ENCODE peak calls at places on chromosome 3, in seven cellular contexts. K is GM10248, Q is AG10803, E is glutamatergic neuron, O is GM20000, L is H9, N is progenitor cell of endocrine pancreas. I is an unnamed sample.

GRCh38 chr3:72997421-72997961 is 880 bp downstream of the PPP4R2 start:
- DNase-seq in O (peak), L (no peak), N (no peak), E (no peak), Q (peak), K (peak), I (peak)

GRCh38 chr3:108736821-108737220 is 20.4 kb downstream of the RETNLB start:
- DNase-seq in K (no peak), E (no peak), Q (no peak), O (no peak), N (no peak), L (no peak), I (no peak)

GRCh38 chr3:150899141-150899540 is 6.1 kb downstream of the MINDY4B start:
- DNase-seq in K (no peak), O (no peak), E (no peak), L (no peak), N (no peak), Q (no peak), I (no peak)

GRCh38 chr3:189334064-189334920 is 162.5 kb downstream of the TPRG1 start:
- DNase-seq in Q (peak), L (no peak), N (no peak), K (no peak), E (no peak), O (no peak), I (no peak)

GRCh38 chr3:12425850-12426579 is 58.3 kb upstream of the TSEN2 start:
- DNase-seq in E (no peak), N (no peak), L (no peak), Q (no peak), O (no peak), K (no peak), I (no peak)

GRCh38 chr3:134423153-134423552 is 48.9 kb upstream of the AMOTL2 start:
- DNase-seq in K (no peak), L (peak), E (peak), Q (peak), N (no peak), O (no peak), I (no peak)

GRCh38 chr3:177377166-177377565 is 179.9 kb upstream of the TBL1XR1 start:
- DNase-seq in K (no peak), N (no peak), L (no peak), O (no peak), E (no peak), Q (no peak), I (no peak)

GRCh38 chr3:55329849-55330248 is 157.3 kb downstream of the WNT5A start:
- DNase-seq in K (no peak), E (no peak), N (no peak), O (no peak), Q (peak), L (no peak), I (no peak)

GRCh38 chr3:138383715-138384114 is 35.3 kb downstream of the MRAS start:
- DNase-seq in Q (no peak), N (no peak), E (no peak), L (no peak), O (no peak), K (no peak), I (no peak)

DNA sequence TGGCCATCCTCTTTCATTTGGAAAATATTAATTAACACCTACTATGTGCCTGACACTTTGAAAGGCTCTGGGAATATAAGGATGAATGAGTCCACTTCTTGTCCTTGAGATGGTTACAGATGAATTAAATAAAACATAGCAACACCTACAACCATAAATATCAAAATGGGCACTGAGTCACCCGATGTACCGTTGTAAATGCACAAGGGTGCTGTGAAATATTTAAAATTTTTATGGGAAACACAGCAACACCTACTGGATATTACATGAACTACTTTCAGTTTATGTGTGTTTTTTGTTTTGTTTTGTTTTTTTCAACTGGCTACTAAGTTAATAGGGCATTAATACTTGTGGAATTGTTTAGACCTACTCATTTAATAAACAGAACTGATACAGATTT is 239.0 kb upstream of the NAALADL2 start:
- DNase-seq in L (no peak), K (no peak), E (no peak), Q (peak), O (no peak), N (no peak), I (no peak)
- TF ChIP-seq CTCF in L (peak), K (no peak), E (peak), Q (peak), O (no peak), N (peak), I (no peak)

GRCh38 chr3:10470666-10471336 is 34.6 kb downstream of the ATP2B2 start:
- DNase-seq in K (no peak), L (peak), E (peak), N (no peak), O (no peak), Q (no peak), I (no peak)
- TF ChIP-seq CTCF in K (no peak), L (no peak), E (no peak), N (no peak), O (no peak), Q (no peak), I (no peak)

DNA sequence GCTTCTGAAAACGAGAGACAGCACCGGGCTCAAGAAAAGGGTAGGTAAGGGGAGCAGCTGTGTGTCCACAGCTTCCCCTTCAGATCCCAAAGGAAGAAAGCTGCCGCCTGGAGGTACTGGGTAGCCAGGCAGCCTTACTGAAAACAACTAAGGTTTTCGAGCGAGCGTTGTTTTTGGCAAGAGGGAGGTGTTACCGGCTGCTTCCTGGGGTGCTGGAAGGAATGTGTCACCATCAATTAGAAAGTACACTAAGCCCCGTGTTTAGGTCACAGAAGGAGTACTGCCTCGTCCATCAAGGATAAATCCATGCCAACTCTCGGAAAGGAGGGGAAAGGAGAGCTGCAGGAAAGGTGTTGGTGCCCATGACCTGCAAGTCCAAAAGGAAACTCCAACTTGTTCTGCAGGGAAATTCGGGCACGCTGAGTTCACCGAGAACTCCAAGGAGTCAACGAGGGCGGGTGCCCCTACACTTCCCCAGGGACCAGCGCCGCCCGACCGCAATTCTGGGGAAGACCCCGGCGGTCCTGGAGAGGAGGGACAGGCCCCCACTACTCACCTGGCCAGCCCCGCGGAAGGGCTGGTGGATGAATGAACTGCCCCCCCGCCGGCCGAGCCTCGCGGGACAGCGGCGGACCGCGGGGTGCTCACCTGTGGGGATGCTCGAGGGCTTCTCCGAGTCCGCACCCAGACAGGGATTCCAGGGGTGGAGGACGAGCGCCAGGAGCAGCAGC is 586 bp downstream of the PLOD2 start:
- DNase-seq in E (peak), O (peak), N (peak), L (peak), K (peak), Q (peak), I (peak)
- TF ChIP-seq CTCF in E (peak), O (no peak), N (peak), L (peak), K (no peak), Q (peak), I (no peak)

DNA sequence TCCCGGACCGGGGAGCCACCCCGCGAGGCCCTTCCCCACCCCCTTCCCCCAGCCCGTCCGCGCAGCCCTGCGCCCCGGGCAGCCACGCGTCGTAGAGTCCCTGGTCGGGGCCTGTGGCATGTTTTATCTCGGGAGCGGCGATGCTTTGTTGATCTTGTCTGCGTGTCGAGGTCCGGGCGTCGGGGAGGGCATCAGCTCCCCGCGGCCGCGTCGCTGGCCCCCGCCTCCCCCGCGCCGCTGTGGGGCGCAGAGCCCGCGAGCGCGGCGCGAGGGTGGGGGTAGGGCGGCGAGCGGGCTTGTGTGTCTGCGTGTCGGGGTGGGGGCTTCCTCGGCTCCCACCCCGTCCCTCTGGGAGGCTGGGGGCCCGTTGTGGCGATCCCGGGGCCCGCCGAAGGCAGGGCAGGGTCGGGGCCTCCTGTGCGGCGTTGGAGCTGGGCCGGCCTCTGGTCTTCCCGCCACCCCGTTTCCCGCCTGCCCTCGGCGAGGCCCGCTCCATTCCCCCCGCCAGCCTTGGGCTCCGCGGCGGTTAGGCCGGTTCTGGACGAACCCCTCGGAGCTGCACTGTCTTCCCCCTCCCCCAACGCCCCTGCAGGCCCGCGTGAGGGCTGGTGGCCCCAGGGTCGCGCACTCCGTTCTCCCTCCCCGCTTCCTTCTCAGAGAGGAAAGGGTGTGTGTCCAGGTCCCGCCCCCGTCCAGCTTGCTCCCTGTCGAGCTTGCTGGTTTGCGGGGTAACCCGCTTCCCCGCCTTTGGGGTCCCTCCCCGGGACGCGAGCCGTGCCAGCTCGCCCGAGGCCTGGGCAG is 695 bp downstream of the GMPS start:
- DNase-seq in L (peak), E (peak), K (peak), N (peak), O (peak), Q (peak), I (peak)
- TF ChIP-seq CTCF in L (no peak), E (no peak), K (peak), N (no peak), O (no peak), Q (no peak), I (no peak)